ENCODE peak calls at places on chromosomes 16 and 17, in nine cellular contexts. M is hepatocyte, Q is fibroblast of lung, L is thoracic aorta, W is DND-41, J is heart right ventricle, G is brain microvascular endothelial cell, K is right lobe of liver, P is pancreas. E is an unnamed sample.

GRCh38 chr16:74183601-74184365 is 112.8 kb upstream of the PSMD7 start:
- DNase-seq in W (no peak), K (no peak), J (no peak), G (no peak), P (no peak), Q (no peak), M (no peak), L (no peak), E (no peak)

GRCh38 chr17:6856054-6856453 is 24.5 kb upstream of the TEKT1 start:
- DNase-seq in Q (no peak), M (no peak), G (no peak), W (no peak), L (no peak), P (no peak), J (no peak), K (no peak), E (no peak)

GRCh38 chr17:1644493-1645206 is 882 bp downstream of the SCARF1 start:
- DNase-seq in P (peak), J (no peak), Q (no peak), M (no peak), K (no peak), L (no peak), G (no peak), W (no peak), E (peak)

GRCh38 chr17:79925242-79925957 is 86.2 kb upstream of the CBX4 start:
- DNase-seq in L (no peak), M (no peak), J (peak), K (peak), G (no peak), P (peak), Q (peak), W (peak), E (peak)

GRCh38 chr17:8470447-8471047 is 34.9 kb downstream of the NDEL1 start:
- DNase-seq in J (peak), G (no peak), P (no peak), Q (no peak), M (no peak), K (peak), W (no peak), L (no peak), E (peak)

GRCh38 chr17:4142107-4142900 is 526 bp downstream of the ZZEF1 start:
- DNase-seq in P (peak), W (peak), K (peak), M (peak), G (peak), Q (peak), J (peak), L (no peak), E (peak)

GRCh38 chr16:82044585-82044911 is 9.5 kb downstream of the HSD17B2 start:
- DNase-seq in M (no peak), G (no peak), P (no peak), J (no peak), K (no peak), Q (no peak), L (no peak), W (no peak), E (no peak)

GRCh38 chr17:73976676-73977521 is 226.6 kb upstream of the RPL38 start:
- DNase-seq in M (no peak), J (no peak), W (no peak), Q (no peak), L (no peak), G (no peak), P (no peak), K (no peak), E (no peak)

GRCh38 chr16:13186813-13187212 is 285.4 kb downstream of the SHISA9 start:
- DNase-seq in P (no peak), G (no peak), L (no peak), M (no peak), K (no peak), W (no peak), Q (no peak), J (no peak), E (no peak)

GRCh38 chr17:8885968-8886674 is 18.6 kb upstream of the PIK3R6 start:
- DNase-seq in J (no peak), W (no peak), Q (no peak), P (no peak), G (no peak), L (no peak), K (no peak), M (no peak), E (no peak)

GRCh38 chr17:64009571-64010402 is 10.6 kb downstream of the ICAM2 start:
- DNase-seq in P (no peak), M (no peak), J (no peak), Q (peak), G (no peak), K (peak), W (no peak), L (no peak), E (no peak)

GRCh38 chr17:58531661-58532554 is 17.5 kb upstream of the MTMR4 start:
- DNase-seq in P (peak), G (no peak), Q (peak), M (peak), J (peak), W (no peak), K (peak), L (no peak), E (peak)

GRCh38 chr17:82985436-82985820 is 94.0 kb upstream of the METRNL start:
- DNase-seq in G (no peak), Q (no peak), L (no peak), W (no peak), J (no peak), K (no peak), M (no peak), P (no peak), E (no peak)

GRCh38 chr16:88569614-88569984 is 604 bp upstream of the ZC3H18 start:
- DNase-seq in K (peak), W (no peak), J (peak), G (no peak), M (peak), Q (no peak), P (no peak), L (no peak), E (peak)

GRCh38 chr17:34252138-34252889 is 2.8 kb upstream of the CCL2 start:
- DNase-seq in Q (peak), L (peak), J (peak), P (peak), G (peak), K (peak), M (peak), W (no peak), E (peak)
- H3K27ac ChIP-seq in Q (peak), L (peak), J (peak), P (peak), G (peak), K (peak), M (peak), W (no peak), E (peak)

GRCh38 chr16:55513616-55514015 is 4.7 kb downstream of the LPCAT2 start:
- DNase-seq in Q (no peak), M (no peak), J (no peak), P (no peak), W (no peak), G (no peak), K (no peak), L (no peak), E (no peak)
- TF ChIP-seq CTCF in Q (no peak), M (no peak), J (no peak), P (no peak), W (no peak), G (peak), K (no peak), L (no peak), E (no peak)

DNA sequence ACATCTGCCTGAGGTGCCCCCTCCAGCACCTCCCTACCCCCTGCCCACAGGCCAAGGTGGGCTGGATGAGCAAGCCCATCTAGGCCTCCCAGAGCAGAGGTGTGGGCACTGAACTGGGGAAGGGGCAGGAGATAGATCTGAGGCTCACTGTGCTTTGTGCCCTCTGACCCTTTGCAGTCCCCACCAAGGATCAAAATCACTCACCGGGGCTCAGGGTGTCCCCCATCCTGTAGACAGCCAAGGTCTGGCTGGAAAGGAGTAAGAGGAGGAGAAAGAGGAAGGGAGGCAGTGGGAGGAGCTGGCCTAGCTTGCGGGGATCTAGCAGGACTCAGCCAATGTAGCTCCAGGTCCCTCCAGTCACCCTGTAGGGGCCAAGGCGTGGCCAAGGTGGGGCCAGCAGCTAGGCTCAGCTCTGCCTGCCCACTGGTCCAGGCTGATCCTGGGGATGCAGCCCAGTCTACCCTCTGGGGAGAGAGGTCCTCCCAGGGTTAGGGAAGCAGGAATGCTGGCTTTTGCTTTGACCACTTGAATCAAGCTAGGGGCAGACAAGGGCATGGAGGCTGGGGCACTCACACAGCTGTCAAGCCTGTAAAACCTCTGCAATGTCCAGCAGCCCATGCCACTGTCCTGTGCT is 1.8 kb downstream of the SLC12A4 start:
- DNase-seq in P (no peak), G (no peak), Q (peak), K (no peak), J (peak), M (no peak), L (no peak), W (no peak), E (no peak)
- H3K27ac ChIP-seq in P (no peak), G (peak), Q (peak), K (no peak), J (peak), M (peak), L (peak), W (no peak), E (peak)

DNA sequence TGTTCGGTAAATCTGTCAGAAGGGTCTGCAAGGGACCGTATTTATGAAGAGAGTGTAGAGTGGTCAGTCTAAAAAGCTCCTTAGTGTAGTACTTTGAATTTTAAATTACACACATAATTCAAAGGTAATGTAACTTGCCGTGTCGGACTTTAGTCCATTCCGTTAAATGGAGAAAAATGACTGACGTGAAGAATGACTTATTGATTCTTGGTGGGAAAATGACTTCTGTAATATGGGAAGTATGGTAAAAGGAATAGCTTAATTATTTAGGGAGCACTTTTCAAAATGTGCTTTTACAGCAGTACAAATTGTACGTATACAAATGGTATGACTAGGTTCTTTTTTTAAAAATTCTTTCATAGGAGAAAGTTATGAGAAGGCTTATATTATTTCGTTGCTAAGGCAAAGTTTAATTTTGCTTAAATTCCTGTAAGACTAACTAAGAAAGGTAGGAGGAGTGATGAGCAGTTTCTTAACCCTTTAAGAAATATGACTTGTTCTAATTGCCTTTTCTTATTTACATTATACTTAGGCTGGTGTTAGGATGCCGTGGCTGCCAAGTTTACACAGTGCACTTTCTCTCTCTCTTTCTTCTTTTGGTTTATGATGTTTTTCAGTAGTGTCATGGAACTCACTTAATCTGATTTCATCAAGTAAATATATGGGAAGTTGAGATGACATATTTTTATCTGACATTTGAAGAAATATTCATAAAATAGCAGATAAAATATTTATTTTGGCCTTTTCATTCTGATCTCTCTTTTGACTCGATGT is 191.2 kb downstream of the WWOX start:
- DNase-seq in Q (no peak), G (no peak), M (no peak), K (no peak), W (no peak), P (no peak), J (no peak), L (no peak), E (no peak)
- TF ChIP-seq CTCF in Q (no peak), G (no peak), M (no peak), K (no peak), W (no peak), P (no peak), J (no peak), L (no peak), E (no peak)

GRCh38 chr16:68078726-68079615 is 6.2 kb upstream of the NFATC3 start:
- DNase-seq in K (peak), P (no peak), W (no peak), J (no peak), M (no peak), L (no peak), Q (no peak), G (no peak), E (no peak)
- H3K27ac ChIP-seq in K (peak), P (peak), W (peak), J (peak), M (peak), L (no peak), Q (no peak), G (no peak), E (peak)

DNA sequence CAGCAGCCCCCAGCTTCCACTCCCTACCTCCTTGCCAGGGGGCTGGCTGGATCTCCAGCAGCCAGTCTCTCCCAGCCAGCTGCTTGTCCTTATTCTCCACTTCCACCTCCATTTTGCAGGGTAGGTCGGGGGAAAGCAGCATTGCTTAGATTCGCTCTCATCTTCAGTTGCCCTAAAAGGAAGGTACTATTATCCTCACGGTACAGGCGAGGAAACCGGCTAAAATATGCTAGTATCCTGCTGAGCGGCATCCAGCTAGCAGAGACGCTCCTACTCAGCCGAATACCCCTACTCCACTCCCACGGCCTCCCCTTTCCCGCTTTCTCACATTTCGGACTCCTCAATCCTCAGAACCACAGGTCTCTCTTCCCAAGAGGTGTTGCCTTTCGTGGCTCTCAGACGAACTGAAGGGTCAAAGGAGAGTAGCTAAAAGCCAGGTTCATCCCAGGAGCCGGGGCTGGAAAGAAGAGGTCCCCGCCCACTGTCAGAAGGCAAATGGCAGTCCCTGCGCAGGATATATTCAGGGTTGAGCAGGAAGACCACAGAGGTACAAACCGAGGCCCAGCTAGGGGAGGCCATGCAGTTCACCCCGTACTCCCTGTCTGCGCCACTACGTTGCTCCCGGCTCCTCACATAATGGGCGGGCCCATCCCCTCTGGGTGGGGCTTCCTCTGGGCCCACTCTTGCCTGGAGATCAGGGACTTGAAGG is 1.6 kb upstream of the RAB11FIP4 start:
- DNase-seq in L (no peak), M (no peak), G (no peak), K (peak), Q (no peak), P (no peak), W (no peak), J (no peak), E (no peak)
- TF ChIP-seq CTCF in L (no peak), M (no peak), G (no peak), K (no peak), Q (no peak), P (no peak), W (no peak), J (no peak), E (no peak)